ENCODE peak calls at places on chromosome 5, in six cellular contexts. Z is RWPE1; U is T-helper 9 cell; S is psoas muscle; B is foreskin fibroblast; G is activated T-cell treated with anti-CD3 and anti-CD28 coated beads, Interleukin-2, amount 50 U/mL, for 72 hours. E is an unnamed sample.

GRCh38 chr5:58457040-58457439 is 2.8 kb downstream of the PLK2 start:
- DNase-seq in Z (no peak), U (no peak), S (no peak), B (no peak), G (no peak), E (no peak)

GRCh38 chr5:159051431-159052281 is 48.1 kb downstream of the EBF1 start:
- DNase-seq in Z (no peak), U (no peak), S (peak), B (no peak), G (peak), E (peak)

GRCh38 chr5:179431221-179431620 is 86.0 kb upstream of the ADAMTS2 start:
- DNase-seq in Z (no peak), U (no peak), S (no peak), B (no peak), G (no peak), E (no peak)

GRCh38 chr5:151662805-151663204 is 23.9 kb downstream of the SPARC start:
- DNase-seq in Z (no peak), U (no peak), S (no peak), B (no peak), G (no peak), E (no peak)

GRCh38 chr5:6743161-6743560 is 29.9 kb downstream of the TENT4A start:
- DNase-seq in Z (no peak), U (no peak), S (no peak), B (no peak), G (no peak), E (no peak)

GRCh38 chr5:154740957-154741356 is 14.2 kb upstream of the LARP1 start:
- DNase-seq in Z (no peak), U (no peak), S (peak), B (peak), G (no peak), E (no peak)

GRCh38 chr5:124746916-124747769 is 704 bp upstream of the ZNF608 start:
- DNase-seq in Z (peak), U (no peak), S (peak), B (peak), G (no peak), E (peak)

GRCh38 chr5:100647461-100648230 is 112.5 kb downstream of the FAM174A start:
- DNase-seq in Z (peak), U (peak), S (no peak), B (no peak), G (peak), E (peak)

GRCh38 chr5:55064523-55064922 is 37.9 kb upstream of the GZMA start:
- DNase-seq in Z (no peak), U (no peak), S (no peak), B (no peak), G (no peak), E (no peak)

GRCh38 chr5:79798892-79799590 is 109.4 kb downstream of the CMYA5 start:
- DNase-seq in Z (no peak), U (no peak), S (no peak), B (no peak), G (no peak), E (no peak)

GRCh38 chr5:21654-22233 is 70.2 kb upstream of the PLEKHG4B start:
- DNase-seq in Z (peak), U (no peak), S (no peak), B (peak), G (no peak), E (no peak)

GRCh38 chr5:132478498-132478855 is 12.1 kb downstream of the IRF1 start:
- DNase-seq in Z (no peak), U (no peak), S (no peak), B (no peak), G (no peak), E (no peak)

GRCh38 chr5:137734962-137735530 is 843 bp downstream of the KLHL3 start:
- DNase-seq in Z (no peak), U (no peak), S (no peak), B (no peak), G (peak), E (no peak)

GRCh38 chr5:56012281-56012963 is 17.7 kb upstream of the IL6ST start:
- DNase-seq in Z (no peak), U (peak), S (no peak), B (peak), G (peak), E (no peak)

GRCh38 chr5:139690385-139691274 is 42.5 kb downstream of the CXXC5 start:
- DNase-seq in Z (no peak), U (no peak), S (no peak), B (peak), G (no peak), E (no peak)

GRCh38 chr5:37776826-37777225 is 63.0 kb downstream of the GDNF start:
- DNase-seq in Z (no peak), U (no peak), S (peak), B (peak), G (no peak), E (peak)

GRCh38 chr5:133818031-133818431 is 150.4 kb downstream of the C5orf15 start:
- DNase-seq in Z (peak), U (no peak), S (peak), B (no peak), G (no peak), E (peak)

GRCh38 chr5:129246088-129246487 is 151.5 kb downstream of the ISOC1 start:
- DNase-seq in Z (no peak), U (no peak), S (no peak), B (no peak), G (no peak), E (no peak)

GRCh38 chr5:129001831-129002626 is 36.7 kb downstream of the SLC27A6 start:
- DNase-seq in Z (no peak), U (no peak), S (no peak), B (no peak), G (no peak), E (no peak)